ENCODE peak calls at places on chromosomes 6 and 20, in ten cellular contexts. B is uterus, I is body of pancreas, H is ovary, G is heart left ventricle, C is adrenal gland, Q is A549, P is thyroid gland, N is HCT116, T is IMR-90. X is an unnamed sample. For H3K4me1, the result is how much of the 10 kb centered on the place peaks cover.

GRCh38 chr6:85537055-85537494 is 56.6 kb downstream of the SNX14 start:
- DNase-seq in B (no peak), I (no peak), H (no peak), G (no peak), C (no peak), Q (no peak), P (no peak), N (no peak), T (peak), X (no peak)

GRCh38 chr6:28863607-28864320 is 60.0 kb downstream of the TRIM27 start:
- DNase-seq in B (peak), I (peak), H (peak), G (peak), C (peak), Q (no peak), P (peak), N (peak), T (peak), X (peak)

GRCh38 chr20:13289031-13289430 is 68.0 kb downstream of the ISM1 start:
- DNase-seq in B (no peak), I (no peak), H (no peak), G (no peak), C (no peak), Q (no peak), P (no peak), N (no peak), T (no peak), X (no peak)

GRCh38 chr20:49245921-49246740 is 26.9 kb downstream of the DDX27 start:
- DNase-seq in B (no peak), I (peak), H (peak), G (no peak), C (no peak), Q (peak), P (peak), N (peak), T (peak), X (no peak)

GRCh38 chr6:13662651-13663334 is 47.7 kb downstream of the NOL7 start:
- DNase-seq in B (no peak), I (no peak), H (no peak), G (no peak), C (no peak), Q (no peak), P (no peak), N (no peak), T (no peak), X (no peak)

GRCh38 chr20:1275919-1276318 is 9.8 kb downstream of the SNPH start:
- DNase-seq in B (no peak), I (no peak), H (no peak), G (no peak), C (no peak), Q (no peak), P (no peak), N (no peak), T (no peak), X (peak)

GRCh38 chr20:44728835-44729342 is 13.7 kb downstream of the CCN5 start:
- DNase-seq in B (no peak), I (peak), H (peak), G (peak), C (peak), Q (peak), P (peak), N (peak), T (peak), X (no peak)

GRCh38 chr6:153489479-153489878 is 358.4 kb upstream of the RGS17 start:
- DNase-seq in B (no peak), I (no peak), H (no peak), G (no peak), C (no peak), Q (no peak), P (no peak), N (no peak), T (no peak), X (no peak)

GRCh38 chr6:34544052-34544604 is 12.0 kb downstream of the SPDEF start:
- DNase-seq in B (no peak), I (no peak), H (no peak), G (no peak), C (no peak), Q (no peak), P (no peak), N (no peak), T (no peak), X (no peak)
- H3K27ac ChIP-seq in B (no peak), I (no peak), H (no peak), G (no peak), C (no peak), Q (peak), P (no peak), N (no peak), T (no peak), X (no peak)

GRCh38 chr6:54876365-54876764 is 29.8 kb downstream of the FAM83B start:
- DNase-seq in B (no peak), I (no peak), H (no peak), G (no peak), C (no peak), Q (no peak), P (no peak), N (no peak), T (no peak), X (no peak)
- H3K4me1 ChIP-seq in B (under half), I (under half), H (under half), G (under half), C (under half), Q (under half), P (under half), N (half or more), T (under half), X (under half)

DNA sequence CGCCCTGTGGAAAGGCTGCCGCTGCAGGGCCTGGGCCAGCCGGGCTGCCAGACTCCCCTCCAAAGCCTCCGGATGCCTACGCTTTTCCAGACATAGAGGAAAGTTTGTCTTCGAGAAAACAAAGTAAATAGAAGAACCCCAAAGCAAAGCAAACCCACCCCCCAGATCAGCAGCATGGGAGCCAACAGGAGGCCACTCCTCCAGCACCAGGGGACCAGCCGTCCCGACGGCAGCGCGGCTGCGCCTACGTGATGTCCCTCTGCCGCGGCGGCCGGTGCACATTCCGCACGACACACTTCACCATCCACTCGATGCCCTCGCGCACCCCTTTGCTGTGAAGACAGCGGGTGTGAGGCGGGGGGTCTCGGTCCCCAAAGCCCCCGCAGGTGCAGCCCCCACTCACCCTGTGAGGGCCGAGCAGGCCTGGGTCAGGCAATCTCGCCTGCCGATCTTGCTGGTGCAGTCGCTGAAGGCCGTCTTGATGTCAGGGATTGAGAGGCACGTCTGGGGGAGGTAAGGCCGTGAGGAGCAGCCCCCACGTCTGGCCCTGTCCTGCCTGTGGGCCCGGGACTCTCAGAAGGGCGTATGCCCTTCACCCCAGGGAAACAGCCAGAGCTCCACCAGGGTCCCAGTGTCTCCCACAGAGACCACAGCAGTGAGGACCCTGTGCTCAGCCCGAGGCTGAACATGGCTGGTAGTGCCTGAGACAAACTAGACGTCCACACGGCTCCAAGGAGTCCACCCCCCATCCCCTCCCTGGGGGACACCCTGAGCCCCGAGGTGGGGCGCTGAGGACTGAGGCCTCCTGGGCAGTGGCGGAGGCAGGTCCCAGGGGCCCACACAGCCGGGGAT is 4.0 kb downstream of the TNFRSF6B start:
- DNase-seq in B (peak), I (no peak), H (peak), G (no peak), C (no peak), Q (no peak), P (no peak), N (no peak), T (no peak), X (no peak)
- TF ChIP-seq POLR2A in B (no peak), I (no peak), H (no peak), G (no peak), C (no peak), Q (no peak), P (no peak), N (no peak), T (no peak), X (no peak)

DNA sequence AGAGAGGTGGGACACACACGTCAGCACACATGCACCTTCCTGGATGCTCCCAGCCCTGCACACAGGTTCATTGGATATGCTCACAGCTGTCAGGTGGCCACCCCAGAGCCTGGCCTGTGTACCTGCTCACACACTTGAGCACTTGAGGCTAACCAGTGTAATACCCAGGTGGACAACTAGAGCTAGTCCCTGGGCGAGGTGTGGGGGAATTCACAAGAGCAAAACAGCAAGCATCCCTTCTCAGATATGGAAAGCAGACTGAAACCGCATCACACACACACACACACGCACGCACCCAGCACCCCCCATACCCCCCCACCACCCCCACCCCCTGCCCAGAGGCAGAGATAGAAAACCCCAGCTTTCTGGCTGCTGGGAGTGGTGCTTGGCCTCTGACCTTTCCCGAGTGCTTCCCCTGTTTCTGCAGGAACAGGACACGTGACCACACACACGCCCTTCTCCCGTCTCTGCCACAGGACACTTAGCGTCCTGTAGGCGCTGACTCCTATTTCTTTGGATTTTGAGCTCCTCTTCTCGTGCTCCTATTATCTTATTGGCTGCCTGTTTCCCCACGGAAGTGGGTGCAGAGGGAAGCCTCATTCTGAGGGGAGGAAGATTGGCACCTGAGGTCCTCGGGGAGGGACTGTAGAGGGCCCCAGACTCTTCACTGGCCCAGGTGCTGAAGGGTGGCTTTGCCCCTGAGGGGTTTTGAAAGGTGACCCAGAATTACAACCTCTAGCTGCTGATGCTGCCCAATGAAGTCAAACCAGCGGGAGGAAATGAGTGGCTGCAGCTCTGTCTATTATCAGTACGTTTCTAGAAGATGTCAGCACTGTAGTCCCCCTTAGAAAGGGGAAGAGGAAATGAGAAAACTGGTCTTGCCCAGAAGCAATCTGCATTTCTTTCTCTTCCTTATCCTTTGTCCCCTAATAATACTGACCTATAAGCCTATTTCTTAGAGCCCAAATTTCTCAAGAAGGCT is 65.8 kb downstream of the SYTL3 start:
- DNase-seq in B (no peak), I (no peak), H (no peak), G (no peak), C (no peak), Q (no peak), P (peak), N (no peak), T (no peak), X (no peak)
- H3K27ac ChIP-seq in B (no peak), I (no peak), H (no peak), G (no peak), C (no peak), Q (no peak), P (peak), N (peak), T (no peak), X (peak)

GRCh38 chr6:52595796-52596130 is 18.9 kb upstream of the TRAM2 start:
- DNase-seq in B (no peak), I (no peak), H (no peak), G (no peak), C (no peak), Q (no peak), P (peak), N (no peak), T (no peak), X (no peak)
- H3K4me1 ChIP-seq in B (under half), I (under half), H (under half), G (under half), C (under half), Q (under half), P (half or more), N (under half), T (under half), X (under half)

GRCh38 chr6:30491963-30492616 is 2.8 kb downstream of the HLA-E start:
- DNase-seq in B (no peak), I (no peak), H (no peak), G (no peak), C (no peak), Q (no peak), P (no peak), N (no peak), T (no peak), X (no peak)
- TF ChIP-seq POLR2A in B (no peak), I (no peak), H (no peak), G (no peak), C (no peak), Q (no peak), P (no peak), N (no peak), T (no peak), X (no peak)

GRCh38 chr6:16318538-16318937 is 80.2 kb downstream of the GMPR start:
- DNase-seq in B (no peak), I (no peak), H (no peak), G (no peak), C (peak), Q (no peak), P (no peak), N (no peak), T (peak), X (no peak)

GRCh38 chr6:16318953-16319720 is 80.8 kb downstream of the GMPR start:
- DNase-seq in B (no peak), I (no peak), H (no peak), G (no peak), C (no peak), Q (no peak), P (no peak), N (no peak), T (no peak), X (no peak)

GRCh38 chr6:16321341-16321710 is 82.9 kb downstream of the GMPR start:
- DNase-seq in B (no peak), I (no peak), H (no peak), G (no peak), C (no peak), Q (no peak), P (no peak), N (no peak), T (no peak), X (no peak)

GRCh38 chr6:16320533-16321340 is 82.3 kb downstream of the GMPR start:
- DNase-seq in B (peak), I (no peak), H (no peak), G (no peak), C (peak), Q (no peak), P (no peak), N (no peak), T (peak), X (no peak)

GRCh38 chr6:16319813-16320532 is 81.6 kb downstream of the GMPR start:
- DNase-seq in B (peak), I (peak), H (peak), G (peak), C (peak), Q (no peak), P (peak), N (peak), T (peak), X (no peak)
- H3K27ac ChIP-seq in B (peak), I (peak), H (peak), G (peak), C (peak), Q (no peak), P (no peak), N (peak), T (peak), X (peak)

X was measured in esophagus muscularis mucosa.